ENCODE peak calls at places on chromosomes 13 and 19, in four cellular contexts. A is mucosa of descending colon, W is colonic mucosa, N is HCT116. G is an unnamed sample. For H3K4me1 and H3K36me3, the result is how much of the 10 kb centered on the place peaks cover.

GRCh38 chr19:30272554-30272953 is 99.6 kb upstream of the ZNF536 start:
- DNase-seq in A (no peak), W (no peak), N (no peak), G (no peak)

GRCh38 chr13:82963466-82963865 is 918.8 kb downstream of the SLITRK1 start:
- DNase-seq in W (no peak), A (no peak), N (no peak), G (no peak)

GRCh38 chr13:97719759-97720158 is 233.7 kb upstream of the IPO5 start:
- DNase-seq in N (no peak), A (no peak), W (no peak), G (no peak)

GRCh38 chr13:48532146-48532472 is 771 bp downstream of the RCBTB2 start:
- DNase-seq in N (no peak), W (peak), A (no peak), G (no peak)

GRCh38 chr19:48926909-48927308 is 6.6 kb upstream of the DHDH start:
- DNase-seq in N (peak), A (peak), W (peak), G (no peak)

GRCh38 chr19:47209323-47210179 is 21.4 kb downstream of the BBC3 start:
- DNase-seq in N (no peak), W (no peak), A (no peak), G (no peak)

GRCh38 chr13:91313103-91313502 is 34.4 kb upstream of the MIR17HG start:
- DNase-seq in N (no peak), A (no peak), W (no peak), G (peak)

GRCh38 chr19:2230807-2231533 is 5.2 kb downstream of the PLEKHJ1 start:
- DNase-seq in N (no peak), A (no peak), W (no peak), G (no peak)

GRCh38 chr13:31369213-31369612 is 169.4 kb downstream of the B3GLCT start:
- DNase-seq in A (no peak), W (no peak), N (no peak), G (no peak)

GRCh38 chr13:113630296-113630695 is 27.7 kb downstream of the ATP4B start:
- DNase-seq in W (no peak), N (no peak), A (no peak), G (peak)

GRCh38 chr19:39265321-39265916 is 2.8 kb upstream of the IFNL2 start:
- DNase-seq in N (no peak), W (no peak), A (no peak), G (no peak)

GRCh38 chr13:20492641-20493040 is 33.0 kb downstream of the CRYL1 start:
- DNase-seq in W (peak), A (peak), N (peak), G (peak)

GRCh38 chr13:23790591-23791170 is 98.5 kb downstream of the MIPEP start:
- DNase-seq in W (no peak), N (no peak), A (no peak), G (no peak)

GRCh38 chr13:33230178-33230881 is 55.2 kb downstream of the STARD13 start:
- DNase-seq in W (no peak), A (no peak), N (no peak), G (no peak)

GRCh38 chr13:56736966-56737365 is 403.8 kb upstream of the PRR20A start:
- DNase-seq in N (no peak), A (no peak), W (no peak), G (no peak)

GRCh38 chr19:35468637-35469036 is 20.6 kb downstream of the FFAR2 start:
- DNase-seq in A (peak), N (peak), W (peak), G (peak)

GRCh38 chr13:29924482-29924884 is 74.1 kb upstream of the UBL3 start:
- DNase-seq in W (no peak), N (no peak), A (no peak), G (no peak)

GRCh38 chr19:3670258-3670795 is 29.9 kb downstream of the PIP5K1C start:
- DNase-seq in W (peak), N (no peak), A (peak), G (no peak)

GRCh38 chr19:12481781-12482504 is 2.7 kb downstream of the ZNF709 start:
- DNase-seq in W (no peak), N (no peak), A (no peak), G (no peak)

GRCh38 chr19:3250675-3251074 is 26.2 kb downstream of the CELF5 start:
- DNase-seq in N (peak), W (peak), A (peak), G (peak)

GRCh38 chr19:40862333-40862732 is 12.1 kb upstream of the CYP2A6 start:
- DNase-seq in W (no peak), N (no peak), A (no peak), G (no peak)

GRCh38 chr19:14405758-14406644 is 13.1 kb downstream of the DDX39A start:
- DNase-seq in W (peak), A (peak), N (peak), G (peak)

GRCh38 chr19:709196-709964 is 645 bp downstream of the PALM start:
- DNase-seq in N (no peak), A (no peak), W (no peak), G (no peak)
- H3K4me3 ChIP-seq in N (peak), A (peak), W (peak), G (peak)

GRCh38 chr19:18503337-18503970 is 18.4 kb downstream of the ELL start:
- DNase-seq in N (no peak), A (no peak), W (no peak), G (no peak)
- H3K4me1 ChIP-seq in N (under half), A (half or more), W (half or more), G (under half)

DNA sequence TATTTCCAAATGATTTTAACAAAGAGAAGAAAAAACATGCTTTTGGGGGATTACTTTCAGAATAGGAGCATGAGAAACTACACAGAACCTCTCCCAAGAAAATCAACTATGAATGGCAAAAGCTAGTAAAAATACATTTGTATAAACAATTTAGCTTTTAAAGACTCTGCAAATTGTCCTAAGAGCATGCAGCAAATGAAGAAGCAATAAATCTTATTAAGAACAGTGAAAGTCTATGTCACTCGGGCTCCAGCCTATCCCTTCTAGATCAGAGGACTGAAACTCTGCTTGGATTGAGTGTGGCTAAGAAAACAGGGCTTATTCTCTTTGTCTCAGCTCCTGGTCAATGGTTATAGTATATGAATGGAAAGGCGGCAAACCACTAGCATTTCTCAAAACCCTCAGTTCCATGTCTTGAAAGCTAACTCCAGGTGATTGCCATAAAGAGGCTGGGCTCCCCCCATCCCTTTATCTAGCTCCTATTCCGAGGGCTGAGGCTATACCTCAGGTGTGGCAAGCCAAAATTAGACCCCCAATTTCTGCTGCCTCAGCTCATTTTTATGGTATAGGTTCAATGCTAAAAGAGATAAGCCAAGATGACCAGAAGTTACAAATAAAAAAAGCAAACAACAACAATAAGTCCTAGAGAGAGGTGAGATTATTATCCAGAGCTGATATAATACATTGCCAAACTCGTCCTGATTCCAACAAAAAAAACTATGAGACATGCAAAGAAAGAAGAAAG is 953.2 kb downstream of the SLITRK6 start:
- DNase-seq in A (no peak), N (no peak), W (no peak), G (no peak)
- H3K36me3 ChIP-seq in A (under half), N (under half), W (under half), G (under half)

DNA sequence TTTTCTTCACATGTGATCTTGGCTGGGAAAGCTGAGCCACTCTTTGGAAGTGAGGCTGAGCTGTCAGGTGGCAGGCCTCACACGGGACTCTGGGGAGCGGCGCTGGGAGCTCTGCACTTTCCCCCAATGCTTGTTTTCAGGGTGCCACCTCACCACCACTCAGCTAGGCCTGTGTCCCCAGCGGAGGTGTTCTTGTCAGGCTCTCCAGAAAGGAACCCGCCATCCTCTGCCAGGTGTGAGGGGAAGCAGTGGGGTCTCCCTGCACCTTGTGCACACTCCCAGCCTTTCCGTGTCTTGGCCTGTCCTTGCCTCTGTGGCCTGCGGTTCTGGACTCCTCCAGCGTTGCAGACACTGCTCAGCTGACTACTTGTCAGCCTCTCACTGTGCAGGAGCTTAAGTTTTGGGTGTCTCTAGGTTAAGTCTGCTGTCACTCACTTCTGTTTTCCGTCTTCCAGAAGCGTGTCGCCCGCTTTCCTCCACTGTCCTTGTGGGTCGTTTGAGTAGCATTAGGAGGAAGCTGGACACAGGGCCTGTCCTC is 51.9 kb downstream of the GGACT start:
- DNase-seq in W (peak), A (no peak), N (no peak), G (no peak)
- H3K4me3 ChIP-seq in W (no peak), A (no peak), N (no peak), G (no peak)